ENCODE peak calls at places on chromosomes 12 and 14, in eight cellular contexts. C, H, S, T, G, R, F and J are unnamed samples.

GRCh38 chr12:24955853-24956252 is 7.0 kb upstream of the BCAT1 start:
- DNase-seq in S (no peak), G (no peak), F (no peak), C (no peak), H (no peak), R (no peak), T (no peak), J (no peak)

GRCh38 chr14:37129047-37129446 is 43.4 kb downstream of the SLC25A21 start:
- DNase-seq in F (no peak), C (no peak), G (no peak), T (no peak), H (no peak), R (no peak), S (no peak), J (no peak)

GRCh38 chr12:38983117-38983571 is 77.8 kb upstream of the CPNE8 start:
- DNase-seq in C (peak), F (no peak), S (no peak), H (no peak), T (no peak), G (no peak), R (no peak), J (no peak)

GRCh38 chr14:49865431-49865859 is 12.9 kb upstream of the NEMF start:
- DNase-seq in H (peak), S (peak), C (peak), F (no peak), G (peak), T (no peak), R (peak), J (peak)

GRCh38 chr12:118984206-118984943 is 3.0 kb downstream of the SRRM4 start:
- DNase-seq in G (no peak), T (no peak), S (no peak), R (no peak), F (no peak), H (no peak), C (no peak), J (no peak)

GRCh38 chr14:101719708-101720107 is 41.8 kb upstream of the PPP2R5C start:
- DNase-seq in H (no peak), T (peak), F (no peak), G (no peak), S (no peak), C (no peak), R (peak), J (no peak)

GRCh38 chr12:30067156-30067555 is 283.4 kb upstream of the TMTC1 start:
- DNase-seq in G (no peak), R (no peak), C (peak), H (no peak), S (peak), T (no peak), F (no peak), J (no peak)

GRCh38 chr14:93859957-93860356 is 67.2 kb upstream of the FAM181A start:
- DNase-seq in G (no peak), C (no peak), T (no peak), F (no peak), H (peak), S (no peak), R (no peak), J (no peak)

GRCh38 chr14:103880986-103881926 is 33.9 kb upstream of the PPP1R13B start:
- DNase-seq in S (no peak), T (no peak), C (no peak), R (no peak), G (no peak), F (no peak), H (no peak), J (no peak)

GRCh38 chr14:75323571-75323970 is 44.9 kb downstream of the FOS start:
- DNase-seq in F (no peak), H (no peak), T (no peak), S (peak), C (peak), G (no peak), R (no peak), J (no peak)

GRCh38 chr12:78275886-78276285 is 445.2 kb downstream of the NAV3 start:
- DNase-seq in G (no peak), T (no peak), C (no peak), F (no peak), S (no peak), H (no peak), R (no peak), J (no peak)

GRCh38 chr12:122998316-122998715 is 17.8 kb downstream of the ARL6IP4 start:
- DNase-seq in T (no peak), C (no peak), H (no peak), F (no peak), G (no peak), R (no peak), S (no peak), J (no peak)

GRCh38 chr12:89825591-89826449 is 117.2 kb upstream of the ATP2B1 start:
- DNase-seq in T (no peak), G (no peak), S (peak), R (no peak), F (no peak), C (peak), H (no peak), J (no peak)

GRCh38 chr12:1115471-1116242 is 124.6 kb downstream of the ERC1 start:
- DNase-seq in H (no peak), T (no peak), G (no peak), R (peak), S (peak), C (peak), F (no peak), J (no peak)

GRCh38 chr12:1553987-1554982 is 40.1 kb downstream of the FBXL14 start:
- DNase-seq in S (no peak), C (no peak), F (peak), G (no peak), T (peak), R (no peak), H (no peak), J (peak)

GRCh38 chr14:61569308-61569707 is 126.0 kb upstream of the HIF1A start:
- DNase-seq in T (no peak), R (no peak), H (no peak), S (no peak), F (no peak), C (no peak), G (no peak), J (no peak)

GRCh38 chr12:75820848-75821578 is 210.6 kb downstream of the PHLDA1 start:
- DNase-seq in G (no peak), R (no peak), S (peak), H (no peak), T (no peak), F (no peak), C (peak), J (no peak)

GRCh38 chr12:64252708-64253107 is 30.6 kb upstream of the KICS2 start:
- DNase-seq in S (no peak), C (peak), T (no peak), G (no peak), H (no peak), R (no peak), F (no peak), J (no peak)

GRCh38 chr14:94691658-94692029 is 78.3 kb downstream of the GSC start:
- DNase-seq in T (no peak), R (no peak), H (no peak), F (no peak), S (peak), G (no peak), C (peak), J (no peak)

GRCh38 chr12:53036802-53037201 is 13.1 kb upstream of the TNS2 start:
- DNase-seq in G (no peak), C (no peak), S (no peak), F (no peak), R (no peak), T (no peak), H (no peak), J (no peak)

GRCh38 chr14:100037351-100037750 is 27.9 kb upstream of the EVL start:
- DNase-seq in R (no peak), F (no peak), S (peak), H (no peak), T (no peak), C (peak), G (no peak), J (no peak)

GRCh38 chr12:24228980-24229730 is 279.7 kb upstream of the SOX5 start:
- DNase-seq in R (no peak), F (no peak), G (no peak), C (no peak), S (peak), T (no peak), H (no peak), J (no peak)

GRCh38 chr12:132886529-132887477 is 602 bp downstream of the CHFR start:
- DNase-seq in S (no peak), R (no peak), F (no peak), G (no peak), H (no peak), C (peak), T (no peak), J (peak)

GRCh38 chr12:40106655-40107054 is 774 bp upstream of the SLC2A13 start:
- DNase-seq in R (no peak), C (no peak), T (no peak), G (no peak), F (no peak), H (no peak), S (no peak), J (no peak)

GRCh38 chr12:42447371-42447786 is 121.4 kb downstream of the PPHLN1 start:
- DNase-seq in S (peak), F (no peak), H (no peak), R (no peak), T (no peak), C (peak), G (peak), J (no peak)

GRCh38 chr14:89826581-89826980 is 127.9 kb downstream of the EFCAB11 start:
- DNase-seq in C (no peak), T (no peak), F (no peak), S (peak), R (no peak), G (no peak), H (no peak), J (no peak)

GRCh38 chr14:89833120-89833521 is 121.4 kb downstream of the EFCAB11 start:
- DNase-seq in G (no peak), C (peak), H (no peak), T (no peak), F (no peak), R (no peak), S (peak), J (no peak)

GRCh38 chr14:89827260-89827659 is 127.3 kb downstream of the EFCAB11 start:
- DNase-seq in F (no peak), H (no peak), S (no peak), T (no peak), R (no peak), C (no peak), G (no peak), J (no peak)

GRCh38 chr14:89823732-89824131 is 130.8 kb downstream of the EFCAB11 start:
- DNase-seq in S (no peak), F (no peak), R (no peak), H (no peak), G (no peak), T (no peak), C (no peak), J (no peak)

DNA sequence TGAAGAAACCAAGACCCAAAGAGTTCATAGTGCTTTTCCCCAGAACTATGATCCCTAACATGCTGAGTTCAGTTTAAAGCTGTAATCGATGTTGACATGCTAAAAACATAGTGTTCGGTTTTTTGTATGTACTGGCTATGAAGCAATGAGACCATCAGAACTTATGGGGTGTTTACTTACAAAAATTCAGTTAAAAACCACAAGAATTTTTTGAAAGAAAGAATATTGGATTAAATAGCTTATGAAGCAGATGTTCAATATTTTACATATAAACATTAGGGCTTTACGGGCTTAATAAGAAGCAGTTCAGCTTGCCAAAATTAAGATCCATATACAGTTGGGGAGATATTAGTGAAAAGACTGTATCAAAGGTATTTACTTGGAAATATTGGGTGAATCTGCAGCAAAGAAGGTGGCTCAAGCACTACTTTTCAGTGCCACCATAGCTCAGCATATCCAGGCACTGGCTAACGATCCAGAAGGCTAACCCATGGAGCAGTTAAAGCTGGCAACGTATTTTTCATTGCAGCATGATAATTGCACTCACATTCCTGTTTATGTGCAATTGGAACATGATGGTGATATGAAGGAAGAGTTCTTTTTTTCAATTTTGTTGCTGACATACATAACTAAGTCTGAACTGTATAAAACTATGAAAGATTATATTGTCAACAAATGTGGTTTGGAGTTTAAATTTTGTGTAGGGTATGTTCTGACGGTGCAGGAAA is 125.9 kb downstream of the EFCAB11 start:
- DNase-seq in C (no peak), R (no peak), G (no peak), T (no peak), F (no peak), S (no peak), H (no peak), J (no peak)
- TF ChIP-seq CTCF in C (no peak), R (no peak), G (no peak), T (no peak), F (no peak), S (no peak), H (no peak), J (no peak)

DNA sequence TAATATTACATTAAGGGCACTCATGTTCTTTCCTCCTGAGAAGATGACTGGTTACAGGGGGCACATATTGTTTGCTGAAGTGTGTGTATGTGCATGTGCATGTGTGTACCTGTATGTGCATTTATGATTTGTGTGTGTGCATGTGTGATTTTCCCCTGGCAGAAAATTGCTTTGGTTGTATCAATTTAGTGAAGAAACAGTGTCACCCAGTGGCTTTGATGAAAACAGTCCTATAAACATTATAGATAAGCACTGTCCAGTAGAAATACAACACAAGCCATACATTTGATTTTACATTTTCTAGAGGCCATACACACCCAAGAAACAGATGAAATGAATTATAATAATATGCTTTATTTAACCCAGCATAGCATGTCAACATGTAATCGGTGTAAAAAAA is 8.6 kb downstream of the PDE3A start:
- DNase-seq in H (no peak), R (no peak), G (peak), F (no peak), T (no peak), C (peak), S (peak), J (no peak)
- TF ChIP-seq CTCF in H (no peak), R (peak), G (peak), F (no peak), T (no peak), C (peak), S (peak), J (peak)

DNA sequence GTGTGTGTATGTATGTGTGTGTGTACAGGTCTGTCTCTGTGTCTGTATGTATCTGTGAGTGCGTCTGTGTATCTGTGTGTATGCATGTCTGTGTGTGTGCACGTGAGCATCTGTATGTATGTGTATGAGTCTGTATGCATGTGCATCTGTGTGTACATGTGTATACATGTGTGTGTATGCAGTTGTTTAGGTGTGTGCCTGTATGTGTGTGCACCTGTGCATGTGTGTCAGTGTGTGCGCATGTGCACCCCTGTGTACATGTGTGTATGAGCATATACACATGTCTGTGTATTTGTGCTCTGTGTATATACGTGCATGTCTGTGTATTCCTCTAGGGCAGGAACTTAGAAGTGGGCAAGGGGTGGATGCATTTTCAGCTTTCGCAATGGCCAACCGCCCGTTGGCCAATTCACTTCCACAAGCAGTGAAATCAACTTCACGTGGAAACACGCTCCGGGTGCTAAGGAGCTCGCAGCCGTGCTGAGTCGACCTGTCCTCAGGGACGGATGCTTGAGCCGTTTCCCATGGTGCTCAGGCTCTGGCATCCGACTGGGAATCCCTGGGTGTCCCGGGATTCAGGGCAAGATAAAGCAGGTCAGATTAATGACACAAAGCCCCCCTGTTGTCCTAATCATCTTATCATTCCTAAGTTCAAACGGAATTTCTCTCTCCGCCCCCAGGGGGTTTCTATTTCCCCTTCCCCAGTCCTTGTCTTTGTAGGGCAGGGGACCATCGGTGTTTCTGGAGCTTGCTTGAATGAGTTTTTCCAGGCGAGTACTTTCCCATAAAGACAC is 116.2 kb downstream of the TMEM132C start:
- DNase-seq in T (no peak), G (peak), C (no peak), S (no peak), F (no peak), R (no peak), H (no peak), J (no peak)
- TF ChIP-seq CTCF in T (no peak), G (no peak), C (no peak), S (no peak), F (no peak), R (no peak), H (no peak), J (no peak)

DNA sequence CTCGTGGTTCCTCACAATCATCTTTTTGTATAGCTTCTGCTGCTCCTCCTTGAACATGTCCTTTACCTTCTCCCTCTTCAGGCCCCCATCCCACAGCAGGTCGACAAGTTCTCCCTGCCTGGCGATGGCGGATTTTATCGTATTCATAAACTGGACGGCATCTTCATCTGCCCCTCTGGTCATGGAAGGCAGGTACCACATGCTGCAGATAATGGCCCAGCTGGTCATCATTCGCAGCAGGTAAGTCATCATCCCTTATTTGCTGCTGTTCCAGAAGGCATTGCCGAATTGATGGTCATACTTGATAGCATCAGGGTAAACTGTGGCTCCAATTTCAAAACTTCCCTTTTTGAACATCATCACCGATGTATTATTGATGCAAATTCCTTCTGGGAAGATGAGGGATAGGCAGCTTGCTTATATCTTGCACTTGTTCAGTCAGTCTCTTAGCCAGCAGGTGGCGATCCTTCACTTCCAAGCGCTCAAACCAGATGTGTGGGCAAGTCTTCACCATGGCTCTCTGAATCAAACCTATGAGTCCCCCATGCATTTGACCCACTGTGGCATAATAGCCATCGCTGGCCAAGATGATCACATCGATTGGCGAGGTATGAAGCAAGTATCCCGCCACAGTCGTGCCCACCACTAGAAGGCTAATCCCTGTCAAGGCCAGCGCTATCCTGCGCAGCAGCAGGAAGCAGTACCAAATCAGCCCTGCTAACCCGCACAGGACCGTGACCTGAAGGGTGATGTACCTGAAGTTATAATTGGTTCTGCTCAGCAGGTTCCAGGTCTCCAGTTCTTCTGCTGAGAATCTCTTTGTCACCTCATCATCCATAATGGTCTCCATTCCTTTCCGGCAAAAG is 381.5 kb upstream of the STXBP6 start:
- DNase-seq in T (no peak), R (peak), G (peak), F (no peak), S (no peak), H (peak), C (peak), J (peak)
- TF ChIP-seq CTCF in T (no peak), R (no peak), G (peak), F (no peak), S (no peak), H (no peak), C (no peak), J (no peak)

DNA sequence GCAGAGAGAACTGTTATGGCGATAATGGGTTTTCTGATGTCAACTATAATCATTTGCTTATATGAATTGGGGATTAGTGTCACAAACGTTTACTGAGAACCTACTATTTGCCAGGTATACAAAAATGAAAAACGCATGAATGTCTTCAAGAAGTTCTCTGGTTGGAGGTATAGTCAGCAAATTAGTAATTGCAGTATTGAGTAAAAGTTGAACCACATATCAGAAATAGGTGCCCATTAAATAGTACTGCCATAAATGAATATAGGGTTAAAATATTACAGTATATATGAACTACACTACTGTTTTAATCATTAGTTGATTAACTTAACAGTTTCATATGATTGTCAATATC is 60.0 kb downstream of the PTPRB start:
- DNase-seq in H (no peak), G (no peak), F (no peak), C (no peak), R (no peak), S (no peak), T (no peak), J (no peak)
- TF ChIP-seq CTCF in H (no peak), G (no peak), F (no peak), C (no peak), R (no peak), S (no peak), T (no peak), J (peak)

DNA sequence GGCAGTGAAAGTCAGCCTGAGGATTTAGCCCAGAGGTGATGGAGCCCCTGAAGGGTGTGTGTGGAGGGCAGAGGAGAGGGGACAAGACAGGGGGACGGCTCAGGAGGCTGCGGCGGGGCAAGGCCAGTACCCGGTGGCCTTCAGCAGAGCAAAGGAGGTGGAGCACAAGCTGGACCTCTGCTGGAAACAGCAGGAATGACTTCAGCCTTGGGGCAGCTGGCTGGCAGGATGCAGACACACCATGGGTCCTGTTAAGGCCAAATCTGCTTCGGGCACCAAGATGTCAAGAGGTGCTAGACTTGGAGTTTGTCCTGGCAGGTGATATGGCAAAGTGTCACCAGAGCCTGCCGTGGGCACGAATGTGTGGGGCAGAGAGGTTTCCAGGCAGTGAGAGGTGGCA is 92.1 kb downstream of the LGMN start:
- DNase-seq in S (no peak), T (no peak), C (no peak), G (no peak), H (no peak), R (no peak), F (no peak), J (no peak)
- TF ChIP-seq CTCF in S (peak), T (no peak), C (peak), G (peak), H (no peak), R (no peak), F (no peak), J (no peak)